ENCODE peak calls at places on chromosome 14, in four cellular contexts. C, N, A and T are unnamed samples.

GRCh38 chr14:24258548-24259265 is 4.3 kb downstream of the TGM1 start:
- DNase-seq in C (no peak), N (no peak), A (no peak), T (no peak)

GRCh38 chr14:58918066-58918465 is 270.4 kb upstream of the DAAM1 start:
- DNase-seq in C (no peak), N (no peak), A (peak), T (peak)

GRCh38 chr14:56840221-56840620 is 29.9 kb upstream of the OTX2 start:
- DNase-seq in C (no peak), N (no peak), A (no peak), T (no peak)

GRCh38 chr14:105491366-105492006 is 440 bp downstream of the TEDC1 start:
- DNase-seq in C (peak), N (peak), A (no peak), T (no peak)

GRCh38 chr14:91175296-91175695 is 61.4 kb downstream of the DGLUCY start:
- DNase-seq in C (no peak), N (no peak), A (no peak), T (no peak)

GRCh38 chr14:83463500-83464098 is 1929.9 kb upstream of the SEL1L start:
- DNase-seq in C (no peak), N (no peak), A (no peak), T (peak)

GRCh38 chr14:26216797-26217196 is 381.0 kb downstream of the NOVA1 start:
- DNase-seq in C (no peak), N (no peak), A (no peak), T (no peak)

GRCh38 chr14:72745546-72745945 is 148.4 kb downstream of the DPF3 start:
- DNase-seq in C (no peak), N (no peak), A (peak), T (peak)

GRCh38 chr14:97077253-97077653 is 280.1 kb downstream of the VRK1 start:
- DNase-seq in C (peak), N (peak), A (peak), T (peak)

GRCh38 chr14:54786816-54787215 is 115.8 kb downstream of the GCH1 start:
- DNase-seq in C (no peak), N (no peak), A (no peak), T (no peak)

GRCh38 chr14:56555921-56556570 is 23.6 kb upstream of the TMEM260 start:
- DNase-seq in C (no peak), N (no peak), A (peak), T (peak)

GRCh38 chr14:69460093-69460701 is 24.3 kb upstream of the PLEKHD1 start:
- DNase-seq in C (no peak), N (no peak), A (peak), T (peak)

GRCh38 chr14:75184447-75184846 is 8.0 kb upstream of the TMED10 start:
- DNase-seq in C (no peak), N (no peak), A (peak), T (peak)

GRCh38 chr14:64176330-64176729 is 117.8 kb downstream of the ESR2 start:
- DNase-seq in C (no peak), N (no peak), A (no peak), T (no peak)

GRCh38 chr14:105069554-105069886 is 4.3 kb upstream of the GPR132 start:
- DNase-seq in C (no peak), N (no peak), A (no peak), T (no peak)

GRCh38 chr14:44567997-44568396 is 60.9 kb upstream of the FSCB start:
- DNase-seq in C (no peak), N (no peak), A (no peak), T (no peak)

GRCh38 chr14:51962678-51963077 is 26.7 kb upstream of the RTRAF start:
- DNase-seq in C (no peak), N (no peak), A (peak), T (peak)

GRCh38 chr14:72457641-72458040 is 436.3 kb downstream of the DPF3 start:
- DNase-seq in C (no peak), N (no peak), A (peak), T (peak)

GRCh38 chr14:74571441-74571841 is 40.6 kb downstream of the LTBP2 start:
- DNase-seq in C (no peak), N (no peak), A (peak), T (peak)

GRCh38 chr14:68986225-68986624 is 7.1 kb upstream of the ACTN1 start:
- DNase-seq in C (no peak), N (no peak), A (no peak), T (no peak)

GRCh38 chr14:100588671-100589070 is 1.5 kb upstream of the BEGAIN start:
- DNase-seq in C (no peak), N (no peak), A (no peak), T (no peak)

GRCh38 chr14:99966436-99966835 is 98.8 kb upstream of the EVL start:
- DNase-seq in C (no peak), N (no peak), A (no peak), T (no peak)

GRCh38 chr14:71621276-71621675 is 311.0 kb upstream of the RGS6 start:
- DNase-seq in C (no peak), N (no peak), A (peak), T (no peak)

GRCh38 chr14:95286649-95287048 is 33.1 kb downstream of the CLMN start:
- DNase-seq in C (no peak), N (no peak), A (no peak), T (no peak)

GRCh38 chr14:91115986-91116385 is 2.1 kb downstream of the DGLUCY start:
- DNase-seq in C (no peak), N (no peak), A (no peak), T (no peak)

GRCh38 chr14:40336846-40337245 is 904.6 kb upstream of the FBXO33 start:
- DNase-seq in C (no peak), N (no peak), A (no peak), T (no peak)

GRCh38 chr14:58866386-58866785 is 228.6 kb downstream of the DACT1 start:
- DNase-seq in C (no peak), N (no peak), A (no peak), T (peak)

GRCh38 chr14:98137626-98138025 is 1134.4 kb downstream of the BCL11B start:
- DNase-seq in C (no peak), N (no peak), A (no peak), T (peak)

GRCh38 chr14:80956105-80956504 is 684 bp downstream of the TSHR start:
- DNase-seq in C (no peak), N (no peak), A (no peak), T (no peak)

GRCh38 chr14:52840916-52841315 is 49.5 kb upstream of the GNPNAT1 start:
- DNase-seq in C (peak), N (no peak), A (peak), T (peak)

GRCh38 chr14:43792980-43793379 is 714.1 kb downstream of the FSCB start:
- DNase-seq in C (no peak), N (no peak), A (no peak), T (no peak)

GRCh38 chr14:92651106-92651792 is 97.2 kb downstream of the LGMN start:
- DNase-seq in C (no peak), N (no peak), A (no peak), T (no peak)
- H3K4me3 ChIP-seq in C (no peak), N (no peak), A (no peak), T (no peak)

DNA sequence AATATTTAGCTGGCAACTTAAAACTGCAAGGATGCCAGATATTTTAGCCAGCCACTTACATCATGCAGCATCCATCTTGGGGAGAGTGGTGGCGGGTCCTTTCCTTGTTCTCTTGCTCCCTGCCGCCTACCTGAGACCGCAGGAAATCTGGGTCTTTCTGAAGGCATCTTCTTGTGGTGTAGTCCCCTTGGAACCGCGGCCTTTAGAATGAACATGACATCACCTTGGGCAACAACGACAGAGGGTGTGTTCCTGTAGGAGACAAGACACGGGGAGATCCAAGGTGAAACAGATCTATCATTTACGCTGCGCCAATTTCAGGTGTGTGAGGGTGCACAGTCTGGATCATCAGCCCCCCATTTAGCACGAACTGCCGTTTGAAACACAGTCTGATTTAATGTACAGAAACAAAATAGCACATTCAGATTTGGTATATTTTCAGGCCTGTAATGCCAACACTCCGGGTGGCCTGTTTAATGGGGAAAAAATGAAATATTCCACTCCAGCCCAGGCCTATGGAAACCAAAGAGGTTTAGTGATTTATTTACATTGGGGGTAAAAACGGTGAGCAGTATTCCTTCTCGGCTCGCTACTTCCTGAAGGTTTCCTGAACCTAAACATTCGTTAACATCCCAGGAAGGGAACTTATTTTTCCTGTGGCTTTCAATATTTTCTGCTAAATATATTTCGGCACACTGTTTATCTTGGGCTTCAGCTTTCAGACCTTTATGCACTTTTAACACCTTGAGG is 12.7 kb upstream of the IRF2BPL start:
- DNase-seq in C (no peak), N (no peak), A (no peak), T (no peak)
- H3K4me3 ChIP-seq in C (no peak), N (no peak), A (peak), T (no peak)

GRCh38 chr14:89890589-89890988 is 63.9 kb downstream of the EFCAB11 start:
- DNase-seq in C (no peak), N (no peak), A (no peak), T (no peak)
- H3K4me3 ChIP-seq in C (no peak), N (no peak), A (no peak), T (no peak)

GRCh38 chr14:32434180-32434579 is 105.1 kb downstream of the AKAP6 start:
- DNase-seq in C (no peak), N (no peak), A (no peak), T (no peak)
- H3K4me3 ChIP-seq in C (peak), N (no peak), A (no peak), T (no peak)

GRCh38 chr14:102086972-102087761 is at the start of gene HSP90AA1:
- DNase-seq in C (peak), N (peak), A (peak), T (peak)

GRCh38 chr14:102089621-102090343 is 2.9 kb upstream of the HSP90AA1 start:
- DNase-seq in C (no peak), N (no peak), A (no peak), T (no peak)

GRCh38 chr14:102086346-102086971 is 385 bp downstream of the HSP90AA1 start:
- DNase-seq in C (no peak), N (peak), A (peak), T (peak)

GRCh38 chr14:102088012-102088792 is 1.4 kb upstream of the HSP90AA1 start:
- DNase-seq in C (peak), N (peak), A (no peak), T (peak)

DNA sequence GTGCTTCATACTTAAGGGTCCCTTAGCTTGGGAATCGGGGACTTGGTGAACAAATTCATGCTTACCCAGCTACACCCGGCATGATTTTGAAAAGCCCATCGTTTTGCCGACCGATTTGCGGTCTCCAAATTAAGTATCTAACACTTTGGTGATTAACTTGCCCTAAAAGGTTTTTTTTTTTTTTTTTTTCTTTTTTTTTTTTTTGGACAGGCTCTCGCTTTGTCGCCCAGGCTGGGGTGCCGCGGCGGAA is 843 bp upstream of the HSP90AA1 start:
- DNase-seq in C (no peak), N (no peak), A (no peak), T (no peak)
- H3K4me3 ChIP-seq in C (peak), N (peak), A (peak), T (peak)

DNA sequence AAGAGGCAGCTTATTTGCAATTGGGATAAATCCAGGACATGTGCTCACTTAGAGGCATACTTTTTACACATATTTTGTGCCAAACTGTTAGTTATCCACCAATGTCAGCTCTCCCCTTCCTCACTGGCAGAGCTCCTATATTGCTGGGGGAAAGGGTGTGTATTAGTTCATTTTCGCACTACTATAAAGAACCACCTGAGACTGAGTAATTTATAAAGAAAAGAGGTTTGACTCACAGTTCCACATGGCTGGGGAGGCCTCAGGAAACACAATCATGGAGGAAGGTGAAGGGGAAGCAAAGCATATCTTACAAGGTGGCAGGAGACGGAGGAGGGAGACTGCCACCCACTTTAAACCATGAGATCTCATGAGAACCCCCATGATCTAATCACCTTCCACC is 135.5 kb upstream of the EGLN3 start:
- DNase-seq in C (no peak), N (no peak), A (no peak), T (no peak)
- H3K4me3 ChIP-seq in C (no peak), N (no peak), A (no peak), T (no peak)

DNA sequence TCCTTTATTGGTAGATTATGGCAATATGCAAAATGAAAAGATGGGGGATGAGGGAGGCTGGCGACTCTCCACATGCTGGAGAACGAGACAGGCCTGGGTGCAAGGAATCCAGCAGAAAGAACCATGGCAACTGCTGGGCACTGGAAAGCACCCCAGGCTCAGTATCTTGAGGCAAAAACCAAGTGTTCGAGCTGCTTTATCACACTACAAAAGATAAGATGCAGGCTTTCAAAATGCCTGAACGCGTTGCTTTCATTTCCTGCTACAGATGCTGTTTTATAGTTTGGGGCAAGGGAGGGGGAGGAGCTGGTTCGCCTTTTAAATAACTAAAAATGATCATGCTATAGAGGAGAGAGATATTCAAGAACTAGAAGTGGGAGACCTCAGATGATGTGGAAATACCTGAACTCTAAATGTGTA is 38.9 kb downstream of the NIN start:
- DNase-seq in C (no peak), N (no peak), A (no peak), T (no peak)
- H3K4me3 ChIP-seq in C (no peak), N (peak), A (no peak), T (no peak)

GRCh38 chr14:23153891-23154796 is 29.3 kb downstream of the SLC7A8 start:
- DNase-seq in C (peak), N (peak), A (peak), T (peak)
- H3K4me3 ChIP-seq in C (peak), N (peak), A (no peak), T (peak)

GRCh38 chr14:29045237-29045636 is 278.6 kb downstream of the FOXG1 start:
- DNase-seq in C (no peak), N (no peak), A (no peak), T (no peak)

GRCh38 chr14:29039171-29039570 is 272.6 kb downstream of the FOXG1 start:
- DNase-seq in C (no peak), N (no peak), A (peak), T (peak)

GRCh38 chr14:29043751-29044150 is 277.2 kb downstream of the FOXG1 start:
- DNase-seq in C (no peak), N (no peak), A (no peak), T (no peak)

GRCh38 chr14:29037428-29037827 is 270.8 kb downstream of the FOXG1 start:
- DNase-seq in C (no peak), N (no peak), A (peak), T (peak)

DNA sequence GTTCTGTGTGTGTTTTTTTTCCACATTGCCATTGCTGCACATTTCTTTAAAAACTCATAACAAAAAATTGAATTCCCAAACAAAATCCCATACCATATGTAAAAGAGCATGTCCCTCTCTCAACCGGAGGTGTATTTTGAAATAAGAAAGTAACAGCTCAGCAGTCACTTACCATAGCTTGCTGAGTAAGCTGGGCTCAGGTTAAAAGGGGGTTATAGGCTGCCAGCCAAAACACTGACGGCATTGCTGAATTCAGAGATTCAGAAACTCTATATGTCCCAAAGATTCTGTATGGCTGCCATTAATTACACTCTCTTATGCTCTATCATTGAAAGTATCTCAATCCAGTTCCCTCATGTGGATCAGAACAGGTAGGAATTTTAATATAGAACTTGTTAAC is 276.0 kb downstream of the FOXG1 start:
- DNase-seq in C (no peak), N (no peak), A (no peak), T (no peak)
- H3K4me3 ChIP-seq in C (no peak), N (no peak), A (no peak), T (no peak)

GRCh38 chr14:23080474-23080873 is 14.5 kb downstream of the ACIN1 start:
- DNase-seq in C (no peak), N (no peak), A (no peak), T (no peak)

GRCh38 chr14:23077962-23078361 is 17.0 kb downstream of the ACIN1 start:
- DNase-seq in C (no peak), N (no peak), A (no peak), T (no peak)

GRCh38 chr14:23076785-23077408 is 18.0 kb downstream of the ACIN1 start:
- DNase-seq in C (no peak), N (no peak), A (no peak), T (no peak)

GRCh38 chr14:23078692-23079116 is 16.2 kb downstream of the ACIN1 start:
- DNase-seq in C (peak), N (no peak), A (peak), T (peak)

GRCh38 chr14:23079716-23080115 is 15.2 kb downstream of the ACIN1 start:
- DNase-seq in C (no peak), N (no peak), A (peak), T (peak)
- H3K4me3 ChIP-seq in C (no peak), N (no peak), A (no peak), T (no peak)